ENCODE peak calls at places on chromosomes 3 and 15, in six cellular contexts. G is fibroblast of lung, N is right cardiac atrium, W is ovary, E is uterus, T is hepatocyte. Z is an unnamed sample. For H3K4me1, the result is how much of the 10 kb centered on the place peaks cover.

GRCh38 chr3:45551214-45552010 is 43.1 kb upstream of the LIMD1 start:
- DNase-seq in N (peak), W (peak), E (peak), G (peak), T (peak), Z (no peak)

GRCh38 chr3:59773970-59774369 is 724.1 kb upstream of the CFAP20DC start:
- DNase-seq in T (no peak), G (no peak), E (no peak), N (no peak), W (no peak), Z (no peak)

GRCh38 chr3:71247221-71247947 is 336.1 kb downstream of the FOXP1 start:
- DNase-seq in W (no peak), E (no peak), G (peak), N (no peak), T (no peak), Z (peak)

GRCh38 chr15:25543156-25543555 is 104.3 kb upstream of the UBE3A start:
- DNase-seq in E (peak), N (peak), W (peak), T (peak), G (peak), Z (peak)

GRCh38 chr3:42236611-42237010 is 29.4 kb downstream of the CCK start:
- DNase-seq in T (no peak), E (no peak), N (no peak), W (no peak), G (no peak), Z (no peak)

GRCh38 chr3:197514786-197515090 is 41.0 kb downstream of the BDH1 start:
- DNase-seq in N (no peak), G (no peak), T (no peak), E (no peak), W (no peak), Z (no peak)

GRCh38 chr15:23467110-23467600 is 20.1 kb upstream of the GOLGA6L2 start:
- DNase-seq in G (peak), N (no peak), W (no peak), T (peak), E (no peak), Z (peak)

GRCh38 chr3:16289144-16289889 is 24.3 kb downstream of the OXNAD1 start:
- DNase-seq in T (no peak), W (no peak), N (no peak), E (no peak), G (peak), Z (no peak)

GRCh38 chr3:173529062-173529711 is 131.6 kb downstream of the NLGN1 start:
- DNase-seq in N (no peak), G (peak), T (peak), W (no peak), E (no peak), Z (peak)

GRCh38 chr15:69602921-69603320 is 150.3 kb downstream of the RPLP1 start:
- DNase-seq in G (peak), W (no peak), T (no peak), N (no peak), E (no peak), Z (no peak)

GRCh38 chr15:85582076-85582718 is 201.8 kb downstream of the AKAP13 start:
- DNase-seq in G (peak), T (no peak), W (peak), N (peak), E (peak), Z (peak)

GRCh38 chr3:49602877-49603411 is 48.7 kb downstream of the BSN start:
- DNase-seq in T (no peak), N (no peak), W (no peak), G (no peak), E (no peak), Z (no peak)

GRCh38 chr15:34582461-34583357 is 742 bp downstream of the GOLGA8B start:
- DNase-seq in G (peak), E (no peak), T (peak), W (no peak), N (peak), Z (peak)

GRCh38 chr3:25513642-25514266 is 85.7 kb downstream of the RARB start:
- DNase-seq in G (no peak), T (no peak), W (no peak), N (no peak), E (no peak), Z (peak)

GRCh38 chr15:74543583-74543982 is 2.6 kb downstream of the ARID3B start:
- DNase-seq in E (no peak), T (no peak), N (no peak), G (no peak), W (no peak), Z (no peak)

GRCh38 chr3:53842436-53843194 is 3.6 kb downstream of the CHDH start:
- DNase-seq in E (peak), T (peak), G (peak), W (no peak), N (peak), Z (peak)

GRCh38 chr15:51331141-51331540 is 7.3 kb downstream of the CYP19A1 start:
- DNase-seq in W (no peak), N (no peak), E (no peak), G (peak), T (peak), Z (peak)

GRCh38 chr3:27034255-27034654 is 334.9 kb downstream of the NEK10 start:
- DNase-seq in G (no peak), T (no peak), E (no peak), N (no peak), W (no peak), Z (no peak)

GRCh38 chr15:86624261-86625036 is 544.8 kb downstream of the AGBL1 start:
- DNase-seq in W (no peak), T (peak), N (peak), E (peak), G (peak), Z (peak)

GRCh38 chr3:45605569-45605968 is 11.0 kb downstream of the LIMD1 start:
- DNase-seq in N (no peak), W (no peak), G (peak), E (no peak), T (no peak), Z (no peak)

GRCh38 chr15:67914537-67915373 is 74.9 kb upstream of the RNU6-1 start:
- DNase-seq in W (peak), N (peak), G (peak), T (peak), E (peak), Z (peak)

GRCh38 chr3:151789853-151790463 is 24.0 kb upstream of the AADAC start:
- DNase-seq in G (no peak), W (no peak), T (no peak), E (no peak), N (no peak), Z (no peak)

GRCh38 chr3:100093826-100094225 is 20.5 kb downstream of the FILIP1L start:
- DNase-seq in E (no peak), W (no peak), N (no peak), T (no peak), G (no peak), Z (no peak)

GRCh38 chr3:100099621-100100020 is 14.7 kb downstream of the FILIP1L start:
- DNase-seq in N (no peak), W (no peak), G (peak), T (no peak), E (no peak), Z (no peak)

GRCh38 chr3:100096866-100097265 is 17.4 kb downstream of the FILIP1L start:
- DNase-seq in G (no peak), N (no peak), W (no peak), T (no peak), E (no peak), Z (no peak)

GRCh38 chr3:100100454-100100853 is 13.8 kb downstream of the FILIP1L start:
- DNase-seq in N (no peak), G (peak), W (no peak), E (no peak), T (no peak), Z (no peak)

DNA sequence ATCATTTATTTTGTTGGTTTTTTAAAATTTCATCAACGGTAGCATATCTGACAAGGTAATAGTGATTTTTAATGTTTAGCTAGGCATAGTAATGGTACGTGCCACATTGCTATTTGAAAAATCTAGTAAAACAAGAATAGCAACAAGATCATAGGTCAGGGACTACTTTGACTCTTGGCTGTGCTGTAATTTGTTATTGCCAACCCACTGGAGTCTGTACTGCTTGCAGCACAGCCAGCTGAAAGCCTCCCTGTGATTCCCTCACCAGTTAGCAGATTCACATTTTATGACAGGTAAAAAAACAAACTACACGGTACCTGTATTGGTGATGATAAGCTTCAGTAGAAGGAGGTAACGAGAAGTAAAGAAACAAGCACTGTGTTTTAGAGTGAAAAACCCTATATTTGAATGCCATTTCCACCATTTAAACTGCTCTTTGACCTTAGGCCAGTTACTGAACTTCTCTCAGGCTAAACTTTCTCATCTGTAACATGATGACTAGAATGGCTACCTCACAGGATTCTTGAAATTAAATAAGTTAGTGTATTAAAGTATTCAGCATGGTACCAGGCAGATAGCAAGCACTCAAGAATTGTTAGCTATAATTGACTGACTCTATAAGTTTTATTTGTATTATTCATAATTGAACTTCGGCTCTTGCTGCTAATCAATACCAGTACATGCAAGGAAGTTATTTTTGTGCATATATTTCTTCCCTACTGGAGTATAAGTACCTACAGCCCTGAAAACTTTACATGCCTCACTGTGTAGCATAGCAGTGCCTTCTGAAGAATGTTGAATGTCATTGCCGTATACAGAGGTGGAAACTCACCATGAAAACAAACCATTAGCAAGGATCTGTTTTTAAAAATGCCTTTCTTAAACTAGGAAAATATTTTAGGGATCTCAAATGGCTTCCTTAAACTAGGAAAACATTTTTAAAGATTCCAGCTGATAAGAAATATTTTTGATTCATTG is 16.1 kb downstream of the FILIP1L start:
- DNase-seq in E (no peak), G (no peak), W (peak), T (peak), N (no peak), Z (peak)
- H3K4me1 ChIP-seq in E (under half), G (under half), W (under half), T (under half), N (under half), Z (under half)

DNA sequence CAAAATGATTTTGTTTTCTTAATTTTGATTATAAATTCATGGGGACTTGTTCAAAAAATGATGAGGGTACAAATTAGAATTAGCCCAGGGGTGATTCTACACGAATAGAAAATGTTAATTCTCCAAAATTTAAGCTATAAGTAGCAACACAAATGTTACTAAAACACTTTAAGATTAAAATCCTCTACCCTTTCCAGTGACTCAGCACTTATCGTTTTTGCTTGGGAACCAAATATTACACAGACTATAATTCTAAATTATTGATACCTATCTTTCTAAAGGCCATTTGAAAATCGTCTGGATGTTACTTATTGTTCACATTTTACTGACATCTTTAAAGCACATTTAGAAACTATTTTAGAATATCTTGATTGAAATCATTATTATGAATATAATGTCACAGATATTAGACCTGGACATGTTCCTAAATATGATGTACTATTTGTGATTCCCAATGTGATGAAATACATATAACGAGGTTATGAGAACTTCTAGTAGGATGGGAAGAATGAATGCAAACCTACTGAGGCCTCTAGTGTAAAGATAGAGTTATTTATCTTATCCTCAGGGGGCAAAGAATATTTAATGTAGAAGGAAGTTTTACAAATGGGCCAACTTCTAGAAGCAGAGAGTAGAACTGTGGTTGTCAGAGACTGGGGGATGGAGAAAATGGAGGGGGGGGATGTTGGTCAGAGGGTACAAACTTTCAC is 132.0 kb upstream of the TP63 start:
- DNase-seq in W (no peak), E (no peak), T (no peak), G (no peak), N (no peak), Z (no peak)
- H3K4me1 ChIP-seq in W (under half), E (under half), T (under half), G (under half), N (under half), Z (under half)

GRCh38 chr3:150738688-150739087 is 24.3 kb downstream of the SIAH2 start:
- DNase-seq in W (no peak), T (peak), G (peak), N (no peak), E (no peak), Z (no peak)
- H3K4me1 ChIP-seq in W (under half), T (under half), G (under half), N (under half), E (under half), Z (under half)

GRCh38 chr3:128784843-128785242 is 58.9 kb downstream of the RAB7A start:
- DNase-seq in T (no peak), E (no peak), W (no peak), N (no peak), G (no peak), Z (peak)
- H3K4me1 ChIP-seq in T (under half), E (under half), W (under half), N (under half), G (under half), Z (under half)

Z was measured in cardiac muscle cell.